ENCODE peak calls at places on chromosomes 12 and 14, in ten cellular contexts. T is effector memory CD4-positive, alpha-beta T cell; N is left lung; L is cardiac muscle cell; J is astrocyte of the spinal cord; C is left ventricle myocardium inferior; M is right cardiac atrium; F is kidney epithelial cell; W is CD8-positive, alpha-beta memory T cell; R is bronchial epithelial cell. K is an unnamed sample.

GRCh38 chr14:91358654-91359210 is 58.9 kb downstream of the CCDC88C start:
- DNase-seq in T (no peak), N (no peak), L (no peak), J (no peak), C (no peak), M (no peak), F (no peak), W (no peak), R (peak), K (no peak)

GRCh38 chr12:2877959-2878732 is 1.1 kb downstream of the RHNO1 start:
- DNase-seq in T (no peak), N (no peak), L (peak), J (peak), C (no peak), M (no peak), F (no peak), W (no peak), R (peak), K (no peak)

GRCh38 chr12:105107176-105107496 is 395 bp upstream of the WASHC4 start:
- DNase-seq in T (no peak), N (no peak), L (no peak), J (peak), C (no peak), M (no peak), F (no peak), W (no peak), R (peak), K (no peak)

GRCh38 chr12:39122562-39123204 is 217.3 kb upstream of the CPNE8 start:
- DNase-seq in T (no peak), N (no peak), L (no peak), J (no peak), C (no peak), M (no peak), F (no peak), W (no peak), R (no peak), K (no peak)

GRCh38 chr12:27361372-27361771 is 28.7 kb downstream of the BMAL2 start:
- DNase-seq in T (no peak), N (no peak), L (no peak), J (peak), C (no peak), M (no peak), F (no peak), W (no peak), R (no peak), K (no peak)

GRCh38 chr14:68790656-68791077 is 2.2 kb downstream of the ZFP36L1 start:
- DNase-seq in T (peak), N (no peak), L (peak), J (no peak), C (no peak), M (no peak), F (no peak), W (peak), R (peak), K (no peak)

GRCh38 chr14:59292921-59293605 is 104.6 kb downstream of the DAAM1 start:
- DNase-seq in T (no peak), N (no peak), L (no peak), J (no peak), C (no peak), M (no peak), F (no peak), W (no peak), R (no peak), K (no peak)

GRCh38 chr12:117567644-117568043 is 206.2 kb upstream of the NOS1 start:
- DNase-seq in T (no peak), N (no peak), L (no peak), J (no peak), C (no peak), M (no peak), F (no peak), W (no peak), R (no peak), K (no peak)

GRCh38 chr12:82124711-82125110 is 233.5 kb downstream of the CCDC59 start:
- DNase-seq in T (no peak), N (no peak), L (no peak), J (peak), C (no peak), M (no peak), F (no peak), W (no peak), R (peak), K (no peak)

GRCh38 chr14:92880351-92880750 is 42.6 kb upstream of the CHGA start:
- DNase-seq in T (no peak), N (no peak), L (no peak), J (no peak), C (no peak), M (no peak), F (no peak), W (no peak), R (peak), K (no peak)

GRCh38 chr14:71648725-71649124 is 283.5 kb upstream of the RGS6 start:
- DNase-seq in T (no peak), N (no peak), L (no peak), J (no peak), C (no peak), M (no peak), F (no peak), W (no peak), R (no peak), K (no peak)

GRCh38 chr14:96727490-96727889 is 69.7 kb upstream of the VRK1 start:
- DNase-seq in T (no peak), N (no peak), L (no peak), J (no peak), C (no peak), M (no peak), F (no peak), W (no peak), R (no peak), K (no peak)

GRCh38 chr12:124335426-124336183 is 40.7 kb downstream of the RFLNA start:
- DNase-seq in T (no peak), N (no peak), L (no peak), J (no peak), C (no peak), M (no peak), F (no peak), W (no peak), R (no peak), K (no peak)

GRCh38 chr14:63663428-63664142 is 21.9 kb upstream of the WDR89 start:
- DNase-seq in T (no peak), N (no peak), L (peak), J (no peak), C (no peak), M (no peak), F (no peak), W (no peak), R (no peak), K (no peak)

GRCh38 chr12:22684526-22685118 is 59.7 kb downstream of the ETNK1 start:
- DNase-seq in T (no peak), N (no peak), L (peak), J (peak), C (no peak), M (no peak), F (no peak), W (peak), R (peak), K (peak)

GRCh38 chr14:24436355-24437019 is 6.1 kb downstream of the SDR39U1 start:
- DNase-seq in T (peak), N (no peak), L (peak), J (peak), C (no peak), M (no peak), F (no peak), W (peak), R (peak), K (no peak)

GRCh38 chr14:67630938-67631337 is 11.2 kb downstream of the ARG2 start:
- DNase-seq in T (no peak), N (no peak), L (no peak), J (no peak), C (no peak), M (no peak), F (no peak), W (no peak), R (no peak), K (no peak)

GRCh38 chr14:29892327-29892726 is 35.3 kb downstream of the PRKD1 start:
- DNase-seq in T (no peak), N (no peak), L (peak), J (peak), C (no peak), M (no peak), F (no peak), W (no peak), R (peak), K (no peak)

GRCh38 chr12:109524466-109525278 is 47.2 kb downstream of the UBE3B start:
- DNase-seq in T (no peak), N (no peak), L (no peak), J (no peak), C (no peak), M (no peak), F (no peak), W (no peak), R (no peak), K (no peak)

GRCh38 chr12:27705263-27705662 is 5.4 kb upstream of the MRPS35 start:
- DNase-seq in T (no peak), N (no peak), L (no peak), J (no peak), C (no peak), M (no peak), F (no peak), W (no peak), R (no peak), K (no peak)

GRCh38 chr12:10956085-10956484 is 17.0 kb upstream of the TAS2R14 start:
- DNase-seq in T (no peak), N (no peak), L (no peak), J (no peak), C (no peak), M (no peak), F (no peak), W (no peak), R (no peak), K (no peak)

GRCh38 chr14:80714489-80714888 is 227.0 kb downstream of the CEP128 start:
- DNase-seq in T (no peak), N (no peak), L (no peak), J (no peak), C (no peak), M (no peak), F (no peak), W (no peak), R (no peak), K (no peak)

GRCh38 chr14:67444395-67444794 is 32.4 kb upstream of the PLEK2 start:
- DNase-seq in T (no peak), N (no peak), L (no peak), J (no peak), C (no peak), M (no peak), F (no peak), W (no peak), R (peak), K (no peak)

GRCh38 chr14:58878740-58879139 is 241.0 kb downstream of the DACT1 start:
- DNase-seq in T (no peak), N (no peak), L (no peak), J (no peak), C (no peak), M (no peak), F (no peak), W (no peak), R (peak), K (no peak)

GRCh38 chr14:89041245-89041585 is 216.8 kb downstream of the TTC8 start:
- DNase-seq in T (no peak), N (peak), L (no peak), J (no peak), C (no peak), M (no peak), F (no peak), W (no peak), R (peak), K (no peak)

GRCh38 chr12:28879379-28879778 is 269.7 kb upstream of the FAR2 start:
- DNase-seq in T (no peak), N (no peak), L (no peak), J (no peak), C (no peak), M (no peak), F (no peak), W (no peak), R (peak), K (no peak)

DNA sequence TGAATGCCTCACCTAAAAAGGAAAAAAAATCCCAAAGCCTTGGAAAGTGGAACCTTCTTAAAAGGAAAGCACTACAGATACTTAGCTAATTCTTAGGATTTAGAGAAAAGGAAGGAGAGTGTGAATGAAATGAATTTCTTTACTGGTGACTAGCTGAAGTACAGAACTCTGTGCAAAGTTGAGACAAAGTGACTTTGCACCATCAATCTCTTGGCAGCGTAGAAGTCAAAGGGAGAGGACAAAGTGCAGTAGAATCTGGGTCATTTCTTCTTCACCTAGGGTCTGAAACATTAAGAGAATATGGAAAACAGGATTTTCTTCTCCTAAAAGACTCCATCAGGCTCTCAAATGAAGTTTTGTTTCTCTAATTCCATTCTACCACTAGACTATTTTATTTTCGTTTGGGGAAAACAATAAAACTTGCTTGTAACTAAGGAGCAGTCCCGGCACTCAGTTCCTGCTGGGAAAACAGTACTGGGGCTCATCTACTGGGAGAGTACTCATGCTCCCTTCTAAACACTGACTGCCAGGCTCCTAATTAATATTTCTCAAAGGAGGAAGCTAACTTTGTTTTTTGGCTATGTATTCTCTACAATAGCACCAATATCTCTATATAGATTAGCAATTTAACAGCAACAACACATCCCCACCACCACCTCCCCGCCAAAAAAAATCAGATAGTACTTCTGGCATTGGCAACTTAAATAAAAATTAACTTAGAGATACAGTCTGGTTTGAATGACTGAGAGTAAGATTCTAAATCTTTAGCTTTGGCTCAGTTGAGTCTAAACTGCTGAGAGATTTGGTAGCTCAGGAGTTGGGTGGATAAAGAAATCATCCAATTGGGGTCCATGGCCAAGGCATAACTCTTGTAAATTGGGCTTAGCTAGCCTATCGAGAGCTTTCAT is 110.7 kb downstream of the SLC15A5 start:
- DNase-seq in T (no peak), N (no peak), L (no peak), J (no peak), C (no peak), M (no peak), F (no peak), W (no peak), R (no peak), K (no peak)
- H3K4me3 ChIP-seq in T (no peak), N (no peak), L (no peak), J (no peak), C (no peak), M (no peak), F (no peak), W (no peak), R (no peak), K (no peak)

GRCh38 chr14:40581264-40581663 is 1025.4 kb upstream of the LRFN5 start:
- DNase-seq in T (no peak), N (no peak), L (no peak), J (no peak), C (no peak), M (no peak), F (no peak), W (no peak), R (no peak), K (no peak)
- H3K4me3 ChIP-seq in T (no peak), N (no peak), L (no peak), J (no peak), C (no peak), M (no peak), F (no peak), W (no peak), R (no peak), K (no peak)

DNA sequence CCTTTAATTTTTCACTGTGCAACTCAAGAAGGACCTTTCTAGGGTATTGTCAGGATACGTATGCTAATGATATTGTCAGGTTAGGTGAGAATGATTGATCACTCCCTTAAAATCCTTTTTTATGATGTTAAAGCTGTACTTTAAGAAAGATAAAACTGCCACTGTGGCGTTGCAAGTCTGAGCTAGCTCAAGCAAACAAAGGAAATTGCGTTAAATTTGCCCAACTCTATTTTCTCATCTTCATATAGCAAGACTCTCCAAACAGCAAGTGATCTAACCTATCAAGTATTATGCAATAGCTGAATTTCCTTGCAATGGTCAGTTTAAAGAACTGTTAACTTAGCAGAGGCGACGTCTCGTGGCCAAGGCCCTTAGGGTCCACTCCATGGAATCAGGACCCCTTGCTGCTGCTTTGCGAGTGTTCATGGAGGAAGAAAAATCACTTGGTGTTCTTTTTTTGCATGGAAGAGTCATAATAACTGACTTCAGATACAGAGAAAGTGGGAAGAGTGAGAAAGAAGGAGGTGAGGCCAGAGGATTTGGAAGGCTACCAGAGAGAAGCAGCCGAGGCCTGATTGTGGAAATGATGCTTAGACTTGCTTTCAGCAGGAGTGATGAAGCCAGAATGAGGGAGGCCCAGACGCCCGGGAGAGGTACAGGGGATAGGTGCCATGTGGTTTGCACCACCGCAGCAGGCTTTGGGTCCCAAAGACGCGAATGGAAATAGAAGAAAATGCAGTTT is 2.5 kb downstream of the TRAF3 start:
- DNase-seq in T (no peak), N (no peak), L (peak), J (no peak), C (no peak), M (no peak), F (no peak), W (no peak), R (peak), K (no peak)
- H3K4me3 ChIP-seq in T (no peak), N (no peak), L (no peak), J (no peak), C (no peak), M (no peak), F (no peak), W (no peak), R (no peak), K (peak)

GRCh38 chr12:62613092-62613491 is 146.5 kb downstream of the MON2 start:
- DNase-seq in T (no peak), N (no peak), L (no peak), J (no peak), C (no peak), M (no peak), F (no peak), W (no peak), R (no peak), K (no peak)

GRCh38 chr12:62621239-62621638 is 154.6 kb downstream of the MON2 start:
- DNase-seq in T (no peak), N (no peak), L (no peak), J (no peak), C (no peak), M (no peak), F (no peak), W (no peak), R (peak), K (no peak)

GRCh38 chr12:62618948-62619347 is 152.3 kb downstream of the MON2 start:
- DNase-seq in T (no peak), N (no peak), L (no peak), J (no peak), C (no peak), M (no peak), F (no peak), W (no peak), R (no peak), K (no peak)

GRCh38 chr12:62622177-62622576 is 155.6 kb downstream of the MON2 start:
- DNase-seq in T (no peak), N (no peak), L (no peak), J (no peak), C (no peak), M (no peak), F (no peak), W (no peak), R (no peak), K (no peak)

DNA sequence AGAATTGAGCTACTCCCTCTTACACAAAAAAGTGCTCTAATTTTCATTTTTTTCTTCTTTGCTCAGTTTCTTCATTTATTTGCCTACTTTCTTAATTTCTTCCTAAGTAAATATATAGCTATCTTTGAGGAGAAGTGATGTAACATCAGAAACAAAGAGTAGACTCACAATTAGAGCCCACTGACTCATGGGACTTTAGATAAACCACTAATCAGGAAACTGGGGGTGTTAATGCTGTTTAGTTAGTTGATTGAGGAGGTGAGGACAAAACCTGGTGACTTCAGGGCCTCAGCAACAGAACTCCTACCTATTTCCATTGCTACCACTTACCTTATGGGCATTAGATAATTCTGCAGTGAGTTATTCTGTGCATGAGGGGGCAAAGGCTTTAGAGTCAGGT is 151.7 kb downstream of the MON2 start:
- DNase-seq in T (no peak), N (no peak), L (no peak), J (no peak), C (no peak), M (no peak), F (no peak), W (no peak), R (peak), K (no peak)
- H3K4me3 ChIP-seq in T (no peak), N (no peak), L (no peak), J (no peak), C (no peak), M (no peak), F (no peak), W (no peak), R (no peak), K (no peak)

DNA sequence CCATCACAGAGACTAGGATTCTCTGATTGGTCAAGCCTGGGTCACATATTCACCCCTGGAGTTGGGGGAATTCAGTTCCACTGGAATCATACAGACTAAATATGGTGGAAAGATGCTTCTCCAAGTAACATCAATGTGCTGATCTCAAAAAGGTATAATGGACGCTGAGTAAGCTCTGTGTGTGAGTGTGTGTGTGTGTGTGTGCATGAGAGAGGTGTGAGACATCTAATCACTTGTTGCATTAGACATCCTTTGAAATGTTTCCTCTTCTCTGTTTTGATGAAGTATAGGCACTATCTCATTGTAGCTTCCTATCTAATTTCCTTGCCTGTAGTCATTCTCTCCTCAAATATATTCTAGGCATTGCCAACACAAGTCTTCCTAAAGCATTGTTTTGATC is 5.0 kb upstream of the RAB3IP start:
- DNase-seq in T (no peak), N (no peak), L (no peak), J (no peak), C (no peak), M (no peak), F (no peak), W (no peak), R (no peak), K (no peak)
- H3K4me3 ChIP-seq in T (no peak), N (no peak), L (no peak), J (no peak), C (no peak), M (no peak), F (no peak), W (no peak), R (no peak), K (no peak)

K was measured in SK-N-MC.